ENCODE peak calls at places on chromosomes 2 and 18, in nine cellular contexts. One of them, this sample, is unnamed.

GRCh38 chr2:191691016-191691725 is 13.2 kb downstream of the NABP1 start:
- DNase-seq in A172: peak; percentile 87
- DNase-seq in CD4-positive, alpha-beta T cell: peak; percentile 22
- DNase-seq in iPS DF 19.7: no peak
- DNase-seq in lower lobe of right lung: no peak
- DNase-seq in amniotic epithelial cell: peak; percentile 86
- DNase-seq in pancreas: no peak
- DNase-seq in HT1080: peak; percentile 76
- DNase-seq in caudate nucleus: peak; percentile 57
- DNase-seq in this sample: no peak

GRCh38 chr2:196592331-196592911 is 47.1 kb upstream of the CCDC150 start:
- DNase-seq in A172: no peak
- DNase-seq in CD4-positive, alpha-beta T cell: no peak
- DNase-seq in iPS DF 19.7: no peak
- DNase-seq in lower lobe of right lung: peak; percentile 50
- DNase-seq in amniotic epithelial cell: peak; percentile 6
- DNase-seq in pancreas: peak; percentile 43
- DNase-seq in HT1080: peak; percentile 29
- DNase-seq in caudate nucleus: peak; percentile 57
- DNase-seq in this sample: peak; percentile 26

GRCh38 chr2:230400454-230400853 is 15.5 kb upstream of the SP100 start:
- DNase-seq in A172: no peak
- DNase-seq in CD4-positive, alpha-beta T cell: no peak
- DNase-seq in iPS DF 19.7: no peak
- DNase-seq in lower lobe of right lung: no peak
- DNase-seq in amniotic epithelial cell: no peak
- DNase-seq in pancreas: no peak
- DNase-seq in HT1080: no peak
- DNase-seq in caudate nucleus: no peak
- DNase-seq in this sample: no peak

GRCh38 chr18:13558790-13559189 is 167.6 kb downstream of the FAM210A start:
- DNase-seq in A172: no peak
- DNase-seq in CD4-positive, alpha-beta T cell: no peak
- DNase-seq in iPS DF 19.7: no peak
- DNase-seq in lower lobe of right lung: no peak
- DNase-seq in amniotic epithelial cell: no peak
- DNase-seq in pancreas: no peak
- DNase-seq in HT1080: no peak
- DNase-seq in caudate nucleus: no peak
- DNase-seq in this sample: no peak

GRCh38 chr2:233418761-233419625 is 64.7 kb downstream of the DGKD start:
- DNase-seq in A172: peak; percentile 97
- DNase-seq in CD4-positive, alpha-beta T cell: no peak
- DNase-seq in iPS DF 19.7: no peak
- DNase-seq in lower lobe of right lung: no peak
- DNase-seq in amniotic epithelial cell: no peak
- DNase-seq in pancreas: no peak
- DNase-seq in HT1080: peak; percentile 95
- DNase-seq in caudate nucleus: no peak
- DNase-seq in this sample: no peak

GRCh38 chr2:124985210-124985760 is 960.2 kb downstream of the CNTNAP5 start:
- DNase-seq in A172: no peak
- DNase-seq in CD4-positive, alpha-beta T cell: no peak
- DNase-seq in iPS DF 19.7: no peak
- DNase-seq in lower lobe of right lung: no peak
- DNase-seq in amniotic epithelial cell: no peak
- DNase-seq in pancreas: no peak
- DNase-seq in HT1080: no peak
- DNase-seq in caudate nucleus: no peak
- DNase-seq in this sample: peak; percentile 11

GRCh38 chr2:65057391-65058052 is 1.3 kb downstream of the CEP68 start:
- DNase-seq in A172: peak; percentile 45
- DNase-seq in CD4-positive, alpha-beta T cell: peak; percentile 49
- DNase-seq in iPS DF 19.7: no peak
- DNase-seq in lower lobe of right lung: no peak
- DNase-seq in amniotic epithelial cell: no peak
- DNase-seq in pancreas: no peak
- DNase-seq in HT1080: peak; percentile 51
- DNase-seq in caudate nucleus: no peak
- DNase-seq in this sample: no peak

GRCh38 chr18:3269241-3269640 is 7.3 kb downstream of the MYL12B start:
- DNase-seq in A172: no peak
- DNase-seq in CD4-positive, alpha-beta T cell: no peak
- DNase-seq in iPS DF 19.7: no peak
- DNase-seq in lower lobe of right lung: no peak
- DNase-seq in amniotic epithelial cell: peak; percentile 37
- DNase-seq in pancreas: no peak
- DNase-seq in HT1080: no peak
- DNase-seq in caudate nucleus: no peak
- DNase-seq in this sample: no peak

GRCh38 chr2:44246436-44246835 is 28.8 kb upstream of the SLC3A1 start:
- DNase-seq in A172: no peak
- DNase-seq in CD4-positive, alpha-beta T cell: no peak
- DNase-seq in iPS DF 19.7: no peak
- DNase-seq in lower lobe of right lung: no peak
- DNase-seq in amniotic epithelial cell: peak; percentile 91
- DNase-seq in pancreas: no peak
- DNase-seq in HT1080: no peak
- DNase-seq in caudate nucleus: no peak
- DNase-seq in this sample: no peak

GRCh38 chr18:77127769-77128671 is 4.6 kb downstream of the MBP start:
- DNase-seq in A172: peak; percentile 70
- DNase-seq in CD4-positive, alpha-beta T cell: no peak
- DNase-seq in iPS DF 19.7: no peak
- DNase-seq in lower lobe of right lung: no peak
- DNase-seq in amniotic epithelial cell: peak; percentile 94
- DNase-seq in pancreas: no peak
- DNase-seq in HT1080: peak; percentile 71
- DNase-seq in caudate nucleus: no peak
- DNase-seq in this sample: peak; percentile 74

GRCh38 chr2:105179469-105180372 is 61.8 kb upstream of the GPR45 start:
- DNase-seq in A172: peak; percentile 96
- DNase-seq in CD4-positive, alpha-beta T cell: no peak
- DNase-seq in iPS DF 19.7: no peak
- DNase-seq in lower lobe of right lung: peak; percentile 54
- DNase-seq in amniotic epithelial cell: peak; percentile 76
- DNase-seq in pancreas: no peak
- DNase-seq in HT1080: peak; percentile 75
- DNase-seq in caudate nucleus: peak; percentile 44
- DNase-seq in this sample: peak; percentile 78

GRCh38 chr2:9336534-9337354 is 86.6 kb downstream of the ITGB1BP1 start:
- DNase-seq in A172: peak; percentile 53
- DNase-seq in CD4-positive, alpha-beta T cell: no peak
- DNase-seq in iPS DF 19.7: no peak
- DNase-seq in lower lobe of right lung: no peak
- DNase-seq in amniotic epithelial cell: peak; percentile 96
- DNase-seq in pancreas: no peak
- DNase-seq in HT1080: peak; percentile 41
- DNase-seq in caudate nucleus: no peak
- DNase-seq in this sample: peak; percentile 72

GRCh38 chr18:43061318-43061717 is 54.2 kb downstream of the RIT2 start:
- DNase-seq in A172: no peak
- DNase-seq in CD4-positive, alpha-beta T cell: no peak
- DNase-seq in iPS DF 19.7: no peak
- DNase-seq in lower lobe of right lung: no peak
- DNase-seq in amniotic epithelial cell: no peak
- DNase-seq in pancreas: no peak
- DNase-seq in HT1080: no peak
- DNase-seq in caudate nucleus: no peak
- DNase-seq in this sample: no peak

GRCh38 chr2:10481666-10482157 is 33.6 kb upstream of the ODC1 start:
- DNase-seq in A172: no peak
- DNase-seq in CD4-positive, alpha-beta T cell: no peak
- DNase-seq in iPS DF 19.7: no peak
- DNase-seq in lower lobe of right lung: no peak
- DNase-seq in amniotic epithelial cell: no peak
- DNase-seq in pancreas: no peak
- DNase-seq in HT1080: no peak
- DNase-seq in caudate nucleus: no peak
- DNase-seq in this sample: no peak

GRCh38 chr18:49819768-49820662 is 6.7 kb upstream of the ACAA2 start:
- DNase-seq in A172: peak; percentile 7
- DNase-seq in CD4-positive, alpha-beta T cell: peak; percentile 39
- DNase-seq in iPS DF 19.7: no peak
- DNase-seq in lower lobe of right lung: no peak
- DNase-seq in amniotic epithelial cell: peak; percentile 51
- DNase-seq in pancreas: no peak
- DNase-seq in HT1080: peak; percentile 48
- DNase-seq in caudate nucleus: no peak
- DNase-seq in this sample: no peak

GRCh38 chr2:133676392-133677130 is 108.3 kb upstream of the NCKAP5 start:
- DNase-seq in A172: no peak
- DNase-seq in CD4-positive, alpha-beta T cell: no peak
- DNase-seq in iPS DF 19.7: no peak
- DNase-seq in lower lobe of right lung: no peak
- DNase-seq in amniotic epithelial cell: peak; percentile 11
- DNase-seq in pancreas: no peak
- DNase-seq in HT1080: no peak
- DNase-seq in caudate nucleus: peak; percentile 42
- DNase-seq in this sample: no peak

GRCh38 chr2:15560404-15560987 is 638 bp downstream of the NBAS start:
- DNase-seq in A172: peak; percentile 40
- DNase-seq in CD4-positive, alpha-beta T cell: no peak
- DNase-seq in iPS DF 19.7: no peak
- DNase-seq in lower lobe of right lung: no peak
- DNase-seq in amniotic epithelial cell: no peak
- DNase-seq in pancreas: no peak
- DNase-seq in HT1080: peak; percentile 23
- DNase-seq in caudate nucleus: peak; percentile 29
- DNase-seq in this sample: peak; percentile 26

GRCh38 chr2:145757503-145758290 is 1237.8 kb upstream of the ZEB2 start:
- DNase-seq in A172: no peak
- DNase-seq in CD4-positive, alpha-beta T cell: no peak
- DNase-seq in iPS DF 19.7: no peak
- DNase-seq in lower lobe of right lung: no peak
- DNase-seq in amniotic epithelial cell: no peak
- DNase-seq in pancreas: no peak
- DNase-seq in HT1080: no peak
- DNase-seq in caudate nucleus: no peak
- DNase-seq in this sample: no peak

GRCh38 chr18:55054591-55054990 is 95.3 kb upstream of the CCDC68 start:
- DNase-seq in A172: no peak
- DNase-seq in CD4-positive, alpha-beta T cell: no peak
- DNase-seq in iPS DF 19.7: no peak
- DNase-seq in lower lobe of right lung: no peak
- DNase-seq in amniotic epithelial cell: no peak
- DNase-seq in pancreas: no peak
- DNase-seq in HT1080: no peak
- DNase-seq in caudate nucleus: peak; percentile 33
- DNase-seq in this sample: no peak

GRCh38 chr2:15177103-15177502 is 384.0 kb downstream of the NBAS start:
- DNase-seq in A172: peak; percentile 90
- DNase-seq in CD4-positive, alpha-beta T cell: peak; percentile 47
- DNase-seq in iPS DF 19.7: no peak
- DNase-seq in lower lobe of right lung: no peak
- DNase-seq in amniotic epithelial cell: peak; percentile 89
- DNase-seq in pancreas: no peak
- DNase-seq in HT1080: peak; percentile 94
- DNase-seq in caudate nucleus: peak; percentile 80
- DNase-seq in this sample: no peak

GRCh38 chr2:195898505-195898904 is 170.1 kb downstream of the DNAH7 start:
- DNase-seq in A172: peak; percentile 93
- DNase-seq in CD4-positive, alpha-beta T cell: no peak
- DNase-seq in iPS DF 19.7: no peak
- DNase-seq in lower lobe of right lung: peak; percentile 68
- DNase-seq in amniotic epithelial cell: peak; percentile 98
- DNase-seq in pancreas: peak; percentile 32
- DNase-seq in HT1080: peak; percentile 32
- DNase-seq in caudate nucleus: peak; percentile 47
- DNase-seq in this sample: peak; percentile 98

GRCh38 chr2:85326406-85326945 is 1.3 kb downstream of the TGOLN2 start:
- DNase-seq in A172: no peak
- DNase-seq in CD4-positive, alpha-beta T cell: peak; percentile 15
- DNase-seq in iPS DF 19.7: no peak
- DNase-seq in lower lobe of right lung: no peak
- DNase-seq in amniotic epithelial cell: peak; percentile 74
- DNase-seq in pancreas: no peak
- DNase-seq in HT1080: peak; percentile 25
- DNase-seq in caudate nucleus: no peak
- DNase-seq in this sample: no peak

GRCh38 chr2:178859760-178860159 is 52.5 kb upstream of the TTN start:
- DNase-seq in A172: no peak
- DNase-seq in CD4-positive, alpha-beta T cell: no peak
- DNase-seq in iPS DF 19.7: no peak
- DNase-seq in lower lobe of right lung: no peak
- DNase-seq in amniotic epithelial cell: no peak
- DNase-seq in pancreas: no peak
- DNase-seq in HT1080: no peak
- DNase-seq in caudate nucleus: peak; percentile 42
- DNase-seq in this sample: peak; percentile 73